ENCODE peak calls at places on chromosomes 4 and X, in four cellular contexts. U is heart left ventricle; G is neural progenitor cell; H is CD4-positive, alpha-beta memory T cell. F is an unnamed sample. For H3K4me1 and H3K27me3, the result is how much of the 10 kb centered on the place peaks cover.

GRCh38 chr4:153684182-153685073 is at the start of gene TLR2:
- DNase-seq in U (peak), G (peak), H (peak), F (peak)

GRCh38 chr4:130125468-130125867 is 1029.5 kb downstream of the C4orf33 start:
- DNase-seq in G (no peak), U (no peak), H (no peak), F (no peak)

GRCh38 chrX:154735695-154736393 is 15.0 kb downstream of the GAB3 start:
- DNase-seq in H (no peak), U (peak), G (no peak), F (no peak)

GRCh38 chr4:94068712-94069111 is 139.0 kb upstream of the SMARCAD1 start:
- DNase-seq in H (no peak), U (no peak), G (no peak), F (no peak)

GRCh38 chr4:903066-904046 is 28.8 kb downstream of the GAK start:
- DNase-seq in H (no peak), U (no peak), G (no peak), F (no peak)

GRCh38 chr4:184757810-184758209 is 23.9 kb upstream of the CENPU start:
- DNase-seq in G (no peak), U (no peak), H (no peak), F (no peak)

GRCh38 chr4:188428935-188429334 is 289.7 kb downstream of the TRIML1 start:
- DNase-seq in G (peak), H (no peak), U (no peak), F (no peak)

GRCh38 chr4:3868841-3869572 is 102.8 kb downstream of the ADRA2C start:
- DNase-seq in U (no peak), H (no peak), G (no peak), F (no peak)

GRCh38 chrX:66005832-66006449 is 33.9 kb downstream of the VSIG4 start:
- DNase-seq in G (no peak), H (no peak), U (no peak), F (no peak)

GRCh38 chr4:151362404-151363164 is 37.2 kb upstream of the SH3D19 start:
- DNase-seq in H (peak), G (peak), U (peak), F (peak)

GRCh38 chrX:39816871-39817731 is 280.7 kb downstream of the BCOR start:
- DNase-seq in G (peak), U (no peak), H (no peak), F (no peak)

GRCh38 chrX:25596881-25597280 is 541.3 kb upstream of the MAGEB18 start:
- DNase-seq in U (no peak), H (no peak), G (no peak), F (no peak)

GRCh38 chr4:117533501-117533900 is 448.1 kb upstream of the TRAM1L1 start:
- DNase-seq in U (no peak), H (no peak), G (no peak), F (no peak)

GRCh38 chrX:10447577-10448214 is 172.7 kb downstream of the MID1 start:
- DNase-seq in H (no peak), U (no peak), G (no peak), F (no peak)

GRCh38 chr4:122346036-122346435 is 32.8 kb upstream of the ADAD1 start:
- DNase-seq in H (no peak), U (no peak), G (no peak), F (no peak)

GRCh38 chrX:2159393-2159792 is 341.4 kb downstream of the DHRSX start:
- DNase-seq in U (no peak), H (no peak), G (no peak), F (no peak)

GRCh38 chr4:124803641-124804040 is 91.1 kb upstream of the ANKRD50 start:
- DNase-seq in G (no peak), U (no peak), H (no peak), F (no peak)

GRCh38 chr4:103012085-103012484 is 7.4 kb downstream of the SLC9B1 start:
- DNase-seq in H (no peak), G (no peak), U (no peak), F (no peak)

GRCh38 chr4:67700119-67700873 is 659 bp downstream of the UBA6 start:
- DNase-seq in U (no peak), G (no peak), H (peak), F (no peak)

GRCh38 chr4:16530688-16531635 is 304.7 kb upstream of the TAPT1 start:
- DNase-seq in H (no peak), U (no peak), G (no peak), F (no peak)

GRCh38 chr4:107036602-107037151 is 564 bp upstream of the DKK2 start:
- DNase-seq in G (peak), H (no peak), U (peak), F (no peak)

GRCh38 chr4:55732864-55733263 is 86.7 kb upstream of the EXOC1L start:
- DNase-seq in H (no peak), G (no peak), U (no peak), F (no peak)

GRCh38 chrX:16867947-16868346 is 2.2 kb downstream of the RBBP7 start:
- DNase-seq in H (no peak), U (no peak), G (no peak), F (no peak)

GRCh38 chrX:39762266-39762841 is 335.4 kb downstream of the BCOR start:
- DNase-seq in G (no peak), U (no peak), H (no peak), F (no peak)

GRCh38 chr4:1504786-1505500 is 98.7 kb upstream of the NKX1-1 start:
- DNase-seq in G (no peak), H (no peak), U (no peak), F (no peak)

GRCh38 chr4:177706916-177707315 is 264.7 kb upstream of the AGA start:
- DNase-seq in G (no peak), H (no peak), U (no peak), F (no peak)

GRCh38 chr4:167379433-167379832 is 145.1 kb upstream of the SPOCK3 start:
- DNase-seq in G (no peak), H (no peak), U (no peak), F (no peak)

GRCh38 chrX:104270916-104271512 is 16.3 kb upstream of the ESX1 start:
- DNase-seq in G (peak), H (peak), U (no peak), F (peak)

GRCh38 chr4:2827874-2828751 is 15.5 kb upstream of the ADD1 start:
- DNase-seq in H (no peak), U (peak), G (no peak), F (no peak)

GRCh38 chrX:153606503-153606902 is 7.6 kb upstream of the CCNQ start:
- DNase-seq in H (no peak), G (no peak), U (no peak), F (no peak)

GRCh38 chrX:136909119-136909705 is 28.7 kb upstream of the RBMX start:
- DNase-seq in G (peak), U (peak), H (peak), F (peak)

GRCh38 chrX:136907626-136908025 is 27.1 kb upstream of the RBMX start:
- DNase-seq in G (no peak), U (no peak), H (no peak), F (no peak)

GRCh38 chrX:136906921-136907510 is 26.5 kb upstream of the RBMX start:
- DNase-seq in U (no peak), H (no peak), G (no peak), F (no peak)

GRCh38 chrX:136910565-136911040 is 30.1 kb upstream of the RBMX start:
- DNase-seq in U (no peak), G (no peak), H (no peak), F (no peak)

DNA sequence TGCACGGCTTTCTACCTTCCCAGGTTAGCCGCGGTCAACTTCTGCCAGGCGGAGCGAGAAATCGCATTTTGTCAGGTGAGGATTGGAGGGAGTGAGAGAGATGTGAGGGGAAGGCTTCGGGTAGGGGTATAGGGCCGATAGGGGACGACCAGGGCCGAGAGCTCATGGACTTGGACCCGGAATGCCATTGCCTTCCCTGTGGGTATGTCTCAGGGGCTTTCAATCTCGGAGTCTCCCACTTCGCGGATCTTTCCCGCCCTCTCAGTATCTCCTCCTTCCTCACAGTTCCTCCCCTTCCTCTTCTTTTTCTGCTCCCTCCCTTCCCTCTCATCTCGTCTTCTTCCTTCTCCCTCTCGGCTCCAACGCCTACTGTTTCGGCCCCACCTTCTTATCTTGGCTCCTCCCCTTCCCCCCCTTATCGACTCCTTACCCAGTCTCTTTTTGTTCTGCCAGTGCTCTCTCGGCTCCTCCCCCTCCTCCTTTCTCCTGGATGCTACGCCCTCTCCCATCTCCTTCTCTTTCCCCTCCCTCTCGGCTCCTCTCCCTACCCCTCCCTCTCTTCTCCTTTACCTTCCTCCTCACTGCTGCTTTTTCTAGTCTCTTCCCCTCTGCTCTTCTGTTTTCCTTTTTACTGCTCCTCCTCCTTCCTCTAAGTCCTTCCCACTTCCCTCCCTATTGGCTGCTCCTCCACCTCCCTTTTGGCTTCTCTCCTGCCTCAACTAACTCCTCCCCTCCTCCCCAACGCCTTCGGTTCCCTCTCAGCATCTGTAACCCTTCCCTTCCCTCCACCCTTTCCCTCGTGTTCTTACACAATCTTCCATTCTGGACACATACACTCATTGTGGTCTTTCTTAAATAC is 29.4 kb upstream of the RBMX start:
- DNase-seq in U (peak), H (peak), G (peak), F (peak)
- H3K27ac ChIP-seq in U (peak), H (peak), G (peak), F (peak)

GRCh38 chr4:142098380-142098779 is 462.0 kb downstream of the IL15 start:
- DNase-seq in G (no peak), H (no peak), U (no peak), F (no peak)

GRCh38 chr4:142098900-142099299 is 462.5 kb downstream of the IL15 start:
- DNase-seq in H (no peak), G (no peak), U (no peak), F (no peak)

GRCh38 chr4:142095886-142096605 is 459.7 kb downstream of the IL15 start:
- DNase-seq in U (no peak), G (no peak), H (no peak), F (no peak)

GRCh38 chr4:142100941-142101340 is 464.6 kb downstream of the IL15 start:
- DNase-seq in H (no peak), G (no peak), U (no peak), F (no peak)

DNA sequence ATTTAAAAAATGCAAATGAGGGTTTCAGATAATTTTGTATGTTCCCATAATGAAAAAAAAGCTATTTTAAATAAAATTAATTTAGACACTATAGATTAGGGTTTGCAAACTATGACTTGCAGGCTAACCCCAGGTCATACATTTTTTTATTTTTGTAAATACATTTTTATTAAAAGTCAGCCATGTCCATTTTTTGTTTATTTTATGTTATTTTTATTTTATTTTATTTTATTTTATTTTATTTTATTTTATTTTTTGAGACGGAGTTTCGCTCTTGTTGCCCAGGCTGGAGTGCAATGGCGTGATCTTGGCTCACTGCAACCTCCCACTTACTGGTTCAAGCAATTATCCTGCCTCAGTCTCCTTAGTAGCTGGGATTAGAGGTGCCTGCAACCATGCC is 460.6 kb downstream of the IL15 start:
- DNase-seq in U (no peak), H (no peak), G (no peak), F (no peak)
- H3K4me1 ChIP-seq in U (under half), H (under half), G (under half), F (under half)

GRCh38 chrX:100217547-100217946 is 192.5 kb downstream of the PCDH19 start:
- DNase-seq in H (no peak), G (no peak), U (no peak), F (no peak)
- H3K27me3 ChIP-seq in H (under half), G (under half), U (under half), F (under half)

DNA sequence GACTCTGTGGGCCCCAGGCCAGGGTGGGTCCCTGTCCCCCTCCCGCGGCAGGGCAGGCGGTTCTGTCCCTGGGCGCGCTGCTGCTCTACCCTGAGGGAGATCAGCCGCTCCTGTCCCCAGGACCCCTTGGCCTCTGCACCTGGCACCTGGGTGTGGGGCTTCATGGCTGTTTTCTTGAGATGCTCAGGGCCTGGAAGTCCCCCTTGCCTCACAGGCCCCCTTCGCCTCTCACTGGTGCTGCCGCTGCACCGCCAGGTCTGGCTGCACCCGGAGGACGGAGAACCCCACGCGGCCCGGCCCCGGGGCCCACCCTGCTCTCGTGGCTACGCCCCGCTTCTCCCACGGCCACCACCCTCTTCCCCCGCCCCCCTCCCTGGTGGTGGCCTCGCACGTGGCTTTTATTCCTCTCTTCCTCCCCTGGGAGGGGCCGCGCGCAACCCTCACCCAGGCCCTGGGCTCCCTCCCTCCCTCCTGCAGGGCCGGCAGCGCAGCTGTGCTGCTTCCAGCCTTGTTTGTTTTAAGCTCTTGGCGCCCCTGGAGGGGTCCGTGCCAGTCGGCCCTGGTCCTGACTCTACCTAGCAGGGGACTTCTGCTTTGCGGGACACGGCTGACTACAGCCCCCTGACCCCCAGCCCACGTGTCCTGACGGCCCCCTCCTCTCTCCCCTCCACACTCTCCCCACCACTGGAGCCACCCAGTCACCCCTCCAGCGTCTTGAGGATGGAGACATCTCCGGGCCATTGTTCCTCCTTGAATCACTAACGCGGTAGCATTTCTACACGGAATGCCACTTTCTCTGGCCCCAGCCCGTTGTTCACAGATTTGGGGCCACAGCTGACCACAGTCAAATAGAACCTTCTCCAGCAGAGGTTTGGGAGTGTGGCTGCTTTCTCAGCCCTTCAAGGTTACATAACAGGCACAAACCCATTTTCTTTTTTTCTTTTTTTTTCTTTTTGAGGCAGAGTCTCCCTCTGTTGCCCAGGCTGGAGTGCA is 20.6 kb upstream of the CLDN24 start:
- DNase-seq in H (no peak), U (no peak), G (peak), F (no peak)
- H3K27ac ChIP-seq in H (no peak), U (no peak), G (no peak), F (no peak)

GRCh38 chr4:86940920-86941460 is 6.2 kb downstream of the AFF1 start:
- DNase-seq in G (no peak), U (no peak), H (no peak), F (no peak)
- H3K4me1 ChIP-seq in G (under half), U (under half), H (half or more), F (under half)

GRCh38 chrX:133218329-133218728 is at the start of gene TFDP3:
- DNase-seq in G (no peak), U (no peak), H (no peak), F (no peak)

GRCh38 chrX:133215747-133216146 is 2.4 kb downstream of the TFDP3 start:
- DNase-seq in H (no peak), U (no peak), G (peak), F (no peak)

GRCh38 chrX:133214316-133214715 is 3.8 kb downstream of the TFDP3 start:
- DNase-seq in H (no peak), G (no peak), U (no peak), F (no peak)

DNA sequence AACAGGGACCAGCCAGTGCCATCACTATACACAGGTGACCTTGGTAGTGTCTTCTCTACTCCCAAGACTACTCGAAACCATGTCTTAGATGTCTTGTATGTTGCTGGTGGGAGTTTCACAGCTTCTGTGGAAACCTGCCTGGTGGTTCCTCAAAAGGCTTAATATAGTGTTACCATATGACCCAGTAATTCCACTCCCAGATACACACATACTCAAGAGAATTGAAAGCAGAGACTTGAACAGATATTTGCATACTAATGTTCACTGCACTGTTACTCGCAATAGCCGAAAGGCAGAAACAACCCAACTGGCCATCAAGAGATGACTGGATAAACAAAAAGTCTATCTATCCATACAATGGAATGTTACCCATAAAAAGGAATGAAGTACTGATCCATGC is 3.1 kb downstream of the TFDP3 start:
- DNase-seq in U (no peak), H (no peak), G (no peak), F (no peak)
- H3K27me3 ChIP-seq in U (under half), H (under half), G (under half), F (under half)

F was measured in CD8-positive, alpha-beta T cell.